ENCODE peak calls at places on chromosomes 13 and 19, in nine cellular contexts. C is left ventricle myocardium inferior; V is transverse colon; X is GM12878; T is astrocyte; H is fibroblast of lung; D is effector memory CD4-positive, alpha-beta T cell; S is HCT116; W is neuronal stem cell. Z is an unnamed sample.

GRCh38 chr19:36489920-36490415 is 607 bp upstream of the ZNF566 start:
- DNase-seq in X (peak; percentile 73), H (peak; percentile 96), V (peak; percentile 83), W (peak; percentile 93), S (no peak), C (peak; percentile 80), T (peak; percentile 95), D (peak; percentile 68), Z (no peak)

GRCh38 chr19:13092608-13093260 is 9.9 kb downstream of the LYL1 start:
- DNase-seq in T (peak; percentile 86), D (no peak), H (no peak), S (no peak), X (no peak), V (no peak), C (no peak), W (no peak), Z (no peak)

GRCh38 chr19:41706741-41707501 is 1.5 kb upstream of the CEACAM5 start:
- DNase-seq in C (peak; percentile 23), W (peak; percentile 2), T (no peak), X (peak; percentile 3), H (peak; percentile 3), S (peak; percentile 69), D (peak; percentile 47), V (peak; percentile 87), Z (peak; percentile 73)

GRCh38 chr19:8017808-8018207 is 12.4 kb upstream of the ELAVL1 start:
- DNase-seq in V (peak; percentile 51), W (no peak), S (no peak), X (no peak), D (peak; percentile 24), T (no peak), H (no peak), C (no peak), Z (peak; percentile 40)

GRCh38 chr13:42215578-42216421 is 56.2 kb upstream of the AKAP11 start:
- DNase-seq in D (no peak), C (no peak), W (peak; percentile 4), T (peak; percentile 23), X (peak; percentile 4), H (peak; percentile 68), S (peak; percentile 29), V (no peak), Z (no peak)

GRCh38 chr13:35086667-35087066 is 144.6 kb downstream of the NBEA start:
- DNase-seq in C (no peak), D (no peak), H (no peak), W (no peak), T (peak; percentile 20), V (no peak), X (no peak), S (peak; percentile 8), Z (no peak)

GRCh38 chr13:48235100-48235813 is 2.3 kb downstream of the ITM2B start:
- DNase-seq in X (peak; percentile 45), V (peak; percentile 28), H (peak; percentile 42), C (no peak), T (peak; percentile 42), D (peak; percentile 2), W (no peak), S (no peak), Z (no peak)

GRCh38 chr13:85597790-85598500 is 201.3 kb downstream of the SLITRK6 start:
- DNase-seq in X (no peak), D (no peak), W (no peak), T (peak; percentile 46), S (no peak), C (no peak), H (peak; percentile 60), V (no peak), Z (no peak)

GRCh38 chr19:23991170-23991569 is 76.5 kb downstream of the ZNF726 start:
- DNase-seq in D (no peak), X (no peak), S (no peak), W (no peak), V (no peak), C (no peak), H (no peak), T (peak; percentile 44), Z (peak; percentile 9)

GRCh38 chr19:38650180-38650775 is 2.8 kb downstream of the ACTN4 start:
- DNase-seq in T (no peak), W (no peak), S (no peak), V (peak; percentile 75), H (no peak), C (no peak), X (no peak), D (no peak), Z (no peak)

GRCh38 chr13:89239361-89240127 is 1568.4 kb downstream of the SLITRK5 start:
- DNase-seq in T (no peak), D (no peak), S (no peak), X (no peak), V (no peak), H (peak; percentile 14), W (no peak), C (no peak), Z (no peak)

GRCh38 chr13:99022953-99023352 is 45.1 kb upstream of the DOCK9 start:
- DNase-seq in X (no peak), V (no peak), T (no peak), C (no peak), D (no peak), H (no peak), W (no peak), S (no peak), Z (no peak)

GRCh38 chr13:75432045-75432444 is 49.9 kb downstream of the TBC1D4 start:
- DNase-seq in S (no peak), T (no peak), D (no peak), W (no peak), V (no peak), H (no peak), X (no peak), C (no peak), Z (no peak)

GRCh38 chr19:4449022-4449825 is 8.4 kb downstream of the UBXN6 start:
- DNase-seq in W (no peak), X (no peak), T (no peak), S (no peak), V (no peak), C (peak; percentile 85), D (no peak), H (peak; percentile 60), Z (no peak)

GRCh38 chr13:39787086-39787487 is 131.6 kb downstream of the COG6 start:
- DNase-seq in W (peak; percentile 65), X (no peak), D (no peak), V (no peak), H (no peak), S (no peak), C (no peak), T (peak; percentile 71), Z (no peak)

GRCh38 chr13:78194904-78195639 is 276.4 kb upstream of the EDNRB start:
- DNase-seq in V (no peak), X (no peak), D (no peak), S (no peak), H (peak; percentile 15), C (no peak), W (peak; percentile 26), T (peak; percentile 65), Z (no peak)

DNA sequence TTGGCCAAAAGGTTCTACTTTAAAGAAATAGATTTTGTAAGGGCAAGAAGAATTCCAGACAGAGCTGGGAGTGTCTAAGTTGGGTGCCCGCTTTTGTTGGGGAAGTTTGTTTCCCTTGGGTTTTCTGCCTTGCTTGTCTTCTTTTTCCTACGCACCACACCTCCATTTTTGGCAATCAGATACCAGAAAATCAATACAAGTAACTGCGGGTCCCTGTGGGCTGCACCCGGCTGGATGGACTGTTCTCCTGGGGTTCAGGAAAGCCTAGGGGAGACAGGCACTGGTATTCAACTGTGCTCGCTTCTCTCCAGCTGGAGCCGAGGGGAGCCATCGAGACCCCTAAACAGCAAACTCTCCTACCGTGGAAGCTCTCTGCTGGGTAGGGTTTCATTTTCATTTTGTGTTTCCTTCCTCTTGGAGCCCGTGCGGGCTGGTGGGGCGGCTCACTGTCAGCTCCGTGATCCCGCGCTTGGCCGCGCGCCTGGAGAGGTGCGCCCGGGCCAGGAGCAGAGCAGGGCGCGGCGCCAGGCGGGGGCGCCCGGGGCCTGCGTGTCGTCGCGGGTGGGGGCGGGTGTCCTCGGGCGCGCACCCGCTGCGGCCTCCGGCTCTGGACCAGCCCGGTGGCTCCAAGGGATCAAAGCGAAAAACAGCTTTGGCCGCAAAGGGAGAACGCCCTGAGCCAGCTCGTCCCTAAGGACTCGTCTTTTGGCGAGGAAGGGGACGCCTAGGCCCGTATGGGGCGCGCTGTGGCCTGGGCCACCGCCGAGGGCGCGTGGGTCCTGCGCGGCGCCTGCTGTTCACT is 347.2 kb downstream of the ZNF536 start:
- DNase-seq in V (peak; percentile 60), C (peak; percentile 81), W (no peak), T (peak; percentile 8), S (no peak), H (peak; percentile 18), X (no peak), D (no peak), Z (no peak)
- H3K4me3 ChIP-seq in V (peak overlapping the region; percentile 45), C (peak overlapping the region; percentile 77), W (no peak overlapping the region), T (peak overlapping the region; percentile 65), S (no peak overlapping the region), H (peak overlapping the region; percentile 73), X (peak overlapping the region; percentile 36), D (peak overlapping the region; percentile 46), Z (no peak overlapping the region)

GRCh38 chr19:57778358-57778757 is 8.9 kb downstream of the ZNF586 start:
- DNase-seq in X (no peak), C (no peak), D (no peak), V (no peak), S (no peak), H (no peak), T (no peak), W (no peak), Z (no peak)
- H3K9me3 ChIP-seq in X (peaks cover 63% of the 10 kb centered on the region), C (peaks cover 100% of the 10 kb centered on the region), D (peaks cover 52% of the 10 kb centered on the region), V (peaks cover 56% of the 10 kb centered on the region), S (peaks cover 13% of the 10 kb centered on the region), H (peaks cover 6% of the 10 kb centered on the region), T (peaks cover 49% of the 10 kb centered on the region), W (peaks cover 6% of the 10 kb centered on the region), Z (peaks cover 58% of the 10 kb centered on the region)

GRCh38 chr13:112710855-112711527 is 21.2 kb downstream of the ATP11A start:
- DNase-seq in X (no peak), S (no peak), H (no peak), C (peak; percentile 44), W (no peak), V (peak; percentile 6), D (no peak), T (no peak), Z (no peak)

GRCh38 chr13:112711528-112712265 is 21.9 kb downstream of the ATP11A start:
- DNase-seq in H (peak; percentile 97), V (peak; percentile 78), D (no peak), C (peak; percentile 77), W (peak; percentile 91), S (peak; percentile 85), T (peak; percentile 97), X (no peak), Z (no peak)

GRCh38 chr13:112705286-112705685 is 15.4 kb downstream of the ATP11A start:
- DNase-seq in C (no peak), V (peak; percentile 5), D (no peak), H (no peak), X (no peak), S (no peak), T (no peak), W (no peak), Z (no peak)

GRCh38 chr13:112709825-112710783 is 20.3 kb downstream of the ATP11A start:
- DNase-seq in C (no peak), T (no peak), S (no peak), D (no peak), X (no peak), V (peak; percentile 4), H (no peak), W (no peak), Z (no peak)

GRCh38 chr13:112708560-112709240 is 18.9 kb downstream of the ATP11A start:
- DNase-seq in C (no peak), S (no peak), V (no peak), X (no peak), D (no peak), T (no peak), W (no peak), H (no peak), Z (no peak)
- H3K4me1 ChIP-seq in C (peaks cover 69% of the 10 kb centered on the region), S (peaks cover 26% of the 10 kb centered on the region), V (peaks cover 17% of the 10 kb centered on the region), X (peaks cover 9% of the 10 kb centered on the region), D (no peaks in the 10 kb centered on the region), T (peaks cover 13% of the 10 kb centered on the region), W (peaks cover 48% of the 10 kb centered on the region), H (peaks cover 8% of the 10 kb centered on the region), Z (peaks cover 9% of the 10 kb centered on the region)

GRCh38 chr13:50387124-50387581 is 371.9 kb downstream of the KCNRG start:
- DNase-seq in C (peak; percentile 64), V (peak; percentile 50), S (no peak), X (no peak), H (peak; percentile 44), W (peak; percentile 30), T (peak; percentile 74), D (peak; percentile 12), Z (peak; percentile 26)
- H3K4me3 ChIP-seq in C (peak overlapping the region; percentile 53), V (no peak overlapping the region), S (no peak overlapping the region), X (no peak overlapping the region), H (no peak overlapping the region), W (peak overlapping the region; percentile 54), T (no peak overlapping the region), D (no peak overlapping the region), Z (no peak overlapping the region)